ENCODE peak calls at places on chromosome 9, in eight cellular contexts. R is H54; B is iris pigment epithelial cell; J is activated CD4-positive, alpha-beta T cell treated with anti-CD3 and anti-CD28 coated beads, Interleukin-2, amount 50 U/mL, for 4 hours; Q is sigmoid colon; K is NCI-H2171; Y is dorsolateral prefrontal cortex; F is HuH-7. T is an unnamed sample.

GRCh38 chr9:100066539-100066938 is 32.3 kb downstream of the ERP44 start:
- DNase-seq in Q (no peak), K (no peak), B (peak; percentile 42), F (no peak), J (no peak), Y (no peak), R (no peak), T (no peak)

GRCh38 chr9:86741311-86742215 is 205.7 kb downstream of the GAS1 start:
- DNase-seq in B (peak; percentile 82), Q (no peak), Y (no peak), R (peak; percentile 70), K (no peak), J (no peak), F (no peak), T (no peak)

GRCh38 chr9:4665357-4665756 is 923 bp downstream of the SPATA6L start:
- DNase-seq in Y (no peak), J (no peak), R (no peak), Q (no peak), B (peak; percentile 40), F (no peak), K (no peak), T (no peak)

GRCh38 chr9:11023201-11023600 is 410.4 kb upstream of the PTPRD start:
- DNase-seq in F (no peak), Q (no peak), B (no peak), J (no peak), R (no peak), Y (no peak), K (no peak), T (no peak)

GRCh38 chr9:137463194-137463930 is 4.2 kb upstream of the NSMF start:
- DNase-seq in B (no peak), J (no peak), K (peak; percentile 66), F (no peak), Y (no peak), Q (peak; percentile 64), R (no peak), T (no peak)

GRCh38 chr9:95772320-95773060 is 103.0 kb upstream of the ERCC6L2 start:
- DNase-seq in Q (peak; percentile 93), J (no peak), R (no peak), B (peak; percentile 55), F (peak; percentile 57), Y (no peak), K (no peak), T (peak; percentile 64)

GRCh38 chr9:110531776-110532175 is 47.8 kb downstream of the SVEP1 start:
- DNase-seq in F (no peak), R (no peak), Y (peak; percentile 64), Q (no peak), J (no peak), B (no peak), K (peak; percentile 34), T (no peak)

GRCh38 chr9:113701741-113702422 is 174.2 kb upstream of the ZNF618 start:
- DNase-seq in Q (no peak), J (no peak), B (no peak), Y (peak; percentile 35), F (no peak), R (no peak), K (no peak), T (no peak)

GRCh38 chr9:94625835-94626234 is 13.5 kb downstream of the FBP1 start:
- DNase-seq in F (no peak), K (no peak), Y (no peak), B (no peak), R (no peak), J (no peak), Q (no peak), T (no peak)

GRCh38 chr9:92359380-92360007 is 33.7 kb downstream of the CENPP start:
- DNase-seq in F (no peak), Y (no peak), B (no peak), R (no peak), Q (no peak), J (no peak), K (no peak), T (no peak)

GRCh38 chr9:134216449-134216951 is 52.1 kb upstream of the RNU6ATAC start:
- DNase-seq in B (no peak), J (no peak), Q (peak; percentile 45), Y (no peak), F (no peak), R (no peak), K (no peak), T (no peak)

GRCh38 chr9:112006361-112007020 is 109.9 kb downstream of the UGCG start:
- DNase-seq in R (no peak), F (no peak), Q (no peak), J (no peak), Y (no peak), K (no peak), B (no peak), T (no peak)

GRCh38 chr9:134536101-134536900 is 105.3 kb upstream of the COL5A1 start:
- DNase-seq in J (no peak), B (peak; percentile 86), F (no peak), Y (no peak), R (peak; percentile 92), Q (no peak), K (no peak), T (no peak)

GRCh38 chr9:94703488-94704140 is 22.9 kb upstream of the AOPEP start:
- DNase-seq in Y (no peak), K (no peak), Q (no peak), J (no peak), B (no peak), F (peak; percentile 36), R (no peak), T (no peak)

GRCh38 chr9:80134487-80134886 is 562.7 kb downstream of the TLE4 start:
- DNase-seq in F (no peak), Q (no peak), K (no peak), Y (no peak), B (no peak), J (no peak), R (no peak), T (no peak)

GRCh38 chr9:87798276-87798833 is 72.4 kb downstream of the CTSL start:
- DNase-seq in Y (no peak), J (no peak), B (no peak), K (no peak), F (no peak), R (no peak), Q (no peak), T (no peak)

GRCh38 chr9:133775951-133776905 is 38.1 kb upstream of the SARDH start:
- DNase-seq in J (no peak), F (no peak), Y (no peak), K (no peak), B (no peak), Q (no peak), R (no peak), T (no peak)

GRCh38 chr9:21461377-21461776 is 20.7 kb downstream of the IFNE start:
- DNase-seq in K (no peak), J (no peak), Y (no peak), R (no peak), F (no peak), B (no peak), Q (no peak), T (no peak)

GRCh38 chr9:124077915-124078572 is 66.5 kb downstream of the LHX2 start:
- DNase-seq in Y (no peak), J (no peak), B (no peak), Q (no peak), K (no peak), F (no peak), R (peak; percentile 42), T (no peak)

T was measured in iPS-NIHi11.